ENCODE peak calls at places on chromosome 20, in ten cellular contexts. O is Calu3; V is WTC11; I is neural progenitor cell; E is CD8-positive, alpha-beta T cell; M is Peyer's patch; Z is IMR-90; J is thyroid gland; H is mammary epithelial cell; T is cardiac muscle cell. K is an unnamed sample.
A peak's percentile ranks its signal among the peaks of the same experiment; 100 is the strongest.

GRCh38 chr20:31573555-31574295 is 31.4 kb upstream of the ID1 start:
- DNase-seq in O (peak; percentile 38), V (no peak), I (no peak), E (no peak), M (no peak), Z (no peak), J (no peak), H (no peak), T (no peak), K (no peak)

GRCh38 chr20:38196592-38196991 is 31.5 kb upstream of the TGM2 start:
- DNase-seq in O (no peak), V (no peak), I (no peak), E (no peak), M (peak; percentile 63), Z (peak; percentile 80), J (peak; percentile 35), H (no peak), T (no peak), K (no peak)

GRCh38 chr20:5171074-5171789 is 44.4 kb downstream of the CDS2 start:
- DNase-seq in O (no peak), V (peak; percentile 14), I (peak; percentile 64), E (no peak), M (no peak), Z (no peak), J (no peak), H (no peak), T (peak; percentile 88), K (peak; percentile 71)

GRCh38 chr20:24144371-24144770 is 155.8 kb upstream of the GGTLC1 start:
- DNase-seq in O (no peak), V (no peak), I (no peak), E (no peak), M (no peak), Z (no peak), J (no peak), H (no peak), T (no peak), K (no peak)

GRCh38 chr20:33518071-33518470 is 28.2 kb downstream of the CBFA2T2 start:
- DNase-seq in O (peak; percentile 67), V (no peak), I (peak; percentile 33), E (no peak), M (no peak), Z (peak; percentile 75), J (no peak), H (peak; percentile 73), T (no peak), K (no peak)

GRCh38 chr20:21028436-21028835 is 77.7 kb downstream of the LINC00237 start:
- DNase-seq in O (no peak), V (no peak), I (no peak), E (no peak), M (no peak), Z (no peak), J (peak; percentile 79), H (no peak), T (no peak), K (no peak)

GRCh38 chr20:8082999-8083398 is 49.1 kb upstream of the PLCB1 start:
- DNase-seq in O (no peak), V (no peak), I (no peak), E (no peak), M (no peak), Z (peak; percentile 64), J (no peak), H (no peak), T (no peak), K (no peak)

GRCh38 chr20:16241911-16242310 is 331.3 kb downstream of the KIF16B start:
- DNase-seq in O (no peak), V (no peak), I (no peak), E (no peak), M (no peak), Z (no peak), J (no peak), H (peak; percentile 11), T (peak; percentile 34), K (no peak)

GRCh38 chr20:10909803-10910202 is 236.0 kb upstream of the JAG1 start:
- DNase-seq in O (no peak), V (no peak), I (no peak), E (no peak), M (no peak), Z (no peak), J (no peak), H (no peak), T (no peak), K (no peak)

GRCh38 chr20:10915815-10916214 is 242.0 kb upstream of the JAG1 start:
- DNase-seq in O (no peak), V (no peak), I (no peak), E (no peak), M (no peak), Z (no peak), J (no peak), H (no peak), T (no peak), K (no peak)

GRCh38 chr20:10916312-10916711 is 242.5 kb upstream of the JAG1 start:
- DNase-seq in O (no peak), V (no peak), I (no peak), E (no peak), M (no peak), Z (no peak), J (no peak), H (no peak), T (no peak), K (no peak)

GRCh38 chr20:10906830-10907229 is 233.0 kb upstream of the JAG1 start:
- DNase-seq in O (no peak), V (no peak), I (no peak), E (no peak), M (no peak), Z (peak; percentile 5), J (no peak), H (no peak), T (no peak), K (no peak)

DNA sequence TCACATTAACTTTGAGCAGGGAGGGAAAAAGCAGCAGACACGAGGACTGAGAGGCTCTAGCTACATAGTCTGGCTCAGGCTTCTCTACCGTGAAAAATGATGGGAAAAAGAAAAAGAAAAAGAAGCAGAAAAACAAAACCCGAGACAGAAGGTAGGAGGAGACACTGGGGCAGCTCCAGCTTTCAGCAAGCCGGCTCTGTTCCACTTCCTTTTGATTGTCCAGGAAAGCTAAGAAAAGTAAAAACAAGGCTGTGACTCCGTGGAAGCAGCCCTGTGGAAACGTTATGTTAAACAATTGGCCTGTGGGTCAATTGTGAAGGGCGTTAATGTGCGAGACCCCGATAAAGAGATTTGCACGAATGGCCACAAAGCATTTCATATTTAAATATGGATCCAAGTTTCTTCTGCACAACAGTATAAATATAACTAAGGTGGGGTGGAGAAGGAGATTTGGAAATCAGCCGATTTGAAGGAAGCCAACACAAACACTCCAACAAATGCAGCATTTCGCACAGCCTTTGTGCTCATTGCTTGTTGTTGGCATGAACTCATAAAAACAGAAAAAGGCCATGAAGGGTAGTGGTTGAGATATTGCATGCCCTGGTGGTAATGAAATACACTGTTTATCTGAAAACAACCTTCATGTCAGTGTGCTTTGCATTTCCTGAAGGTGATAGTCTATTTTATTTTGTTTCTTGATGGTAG is 236.9 kb upstream of the JAG1 start:
- DNase-seq in O (no peak), V (no peak), I (no peak), E (no peak), M (no peak), Z (no peak), J (no peak), H (no peak), T (no peak), K (no peak)
- TF ChIP-seq CTCF in O (no peak), V (no peak), I (no peak), E (no peak), M (no peak), Z (no peak), J (no peak), H (no peak), T (peak; percentile 28), K (no peak)

GRCh38 chr20:61795669-61796630 is 269.7 kb downstream of the TAF4 start:
- DNase-seq in O (no peak), V (no peak), I (no peak), E (no peak), M (no peak), Z (no peak), J (no peak), H (no peak), T (no peak), K (no peak)

GRCh38 chr20:61796738-61797137 is 268.9 kb downstream of the TAF4 start:
- DNase-seq in O (no peak), V (no peak), I (no peak), E (no peak), M (no peak), Z (no peak), J (no peak), H (no peak), T (no peak), K (no peak)

GRCh38 chr20:61798632-61799031 is 267.0 kb downstream of the TAF4 start:
- DNase-seq in O (no peak), V (no peak), I (peak; percentile 35), E (no peak), M (no peak), Z (no peak), J (no peak), H (no peak), T (no peak), K (no peak)

GRCh38 chr20:61797971-61798411 is 267.7 kb downstream of the TAF4 start:
- DNase-seq in O (no peak), V (no peak), I (no peak), E (no peak), M (no peak), Z (no peak), J (no peak), H (no peak), T (no peak), K (no peak)

GRCh38 chr20:61797200-61797599 is 268.5 kb downstream of the TAF4 start:
- DNase-seq in O (no peak), V (peak; percentile 25), I (peak; percentile 42), E (no peak), M (no peak), Z (no peak), J (no peak), H (no peak), T (no peak), K (no peak)
- TF ChIP-seq CTCF in O (no peak), V (no peak), I (no peak), E (no peak), M (no peak), Z (no peak), J (no peak), H (no peak), T (no peak), K (no peak)

GRCh38 chr20:23061262-23061661 is 11.8 kb upstream of the THBD start:
- DNase-seq in O (no peak), V (no peak), I (no peak), E (no peak), M (no peak), Z (no peak), J (no peak), H (no peak), T (no peak), K (no peak)

GRCh38 chr20:23061713-23062561 is 12.5 kb upstream of the THBD start:
- DNase-seq in O (no peak), V (peak; percentile 70), I (peak; percentile 16), E (no peak), M (peak; percentile 52), Z (peak; percentile 57), J (peak; percentile 14), H (no peak), T (no peak), K (no peak)

GRCh38 chr20:23060629-23061028 is 11.2 kb upstream of the THBD start:
- DNase-seq in O (no peak), V (no peak), I (no peak), E (no peak), M (no peak), Z (no peak), J (no peak), H (no peak), T (no peak), K (no peak)

GRCh38 chr20:23059831-23060230 is 10.4 kb upstream of the THBD start:
- DNase-seq in O (no peak), V (no peak), I (no peak), E (no peak), M (no peak), Z (no peak), J (no peak), H (no peak), T (peak; percentile 17), K (no peak)

GRCh38 chr20:23058240-23058639 is 8.8 kb upstream of the THBD start:
- DNase-seq in O (no peak), V (no peak), I (no peak), E (no peak), M (no peak), Z (no peak), J (no peak), H (no peak), T (no peak), K (no peak)
- TF ChIP-seq CTCF in O (no peak), V (no peak), I (no peak), E (no peak), M (no peak), Z (peak; percentile 1), J (no peak), H (no peak), T (no peak), K (no peak)

DNA sequence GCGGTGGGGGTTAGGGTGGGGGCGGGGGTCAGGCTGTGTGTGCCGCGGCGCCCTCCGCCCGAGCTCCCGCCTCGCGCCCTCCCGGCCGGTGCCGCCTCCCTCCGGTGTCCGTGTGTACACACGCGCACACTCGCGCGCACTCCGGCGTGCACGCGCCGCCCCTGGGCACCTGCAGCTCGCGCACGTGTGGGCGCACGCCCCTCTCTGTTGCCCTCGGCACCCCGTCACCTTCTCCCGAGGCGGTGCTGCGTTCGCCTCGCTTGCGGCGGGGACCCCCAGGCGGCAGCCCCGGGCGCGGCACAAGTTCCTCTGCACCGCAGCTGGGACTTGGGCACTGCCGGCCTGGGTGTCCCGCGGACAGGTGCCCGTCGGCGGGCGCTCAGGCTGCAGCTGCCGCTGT is 525 bp downstream of the MACROD2 start:
- DNase-seq in O (peak; percentile 59), V (peak; percentile 56), I (peak; percentile 74), E (no peak), M (peak; percentile 61), Z (no peak), J (peak; percentile 67), H (peak; percentile 41), T (peak; percentile 57), K (peak; percentile 43)
- TF ChIP-seq CTCF in O (no peak), V (no peak), I (peak; percentile 13), E (no peak), M (no peak), Z (no peak), J (no peak), H (no peak), T (no peak), K (no peak)